ENCODE peak calls at places on chromosome 19, in nine cellular contexts. O is left ventricle myocardium inferior, E is breast epithelium, Y is thoracic aorta, F is astrocyte, N is PC-3, L is A549, P is prostate gland, Q is testis. B is an unnamed sample.

GRCh38 chr19:6522712-6523111 is 8.1 kb upstream of the TNFSF9 start:
- DNase-seq in O (no peak), F (no peak), L (no peak), P (no peak), Y (no peak), N (no peak), Q (no peak), E (no peak), B (no peak)

GRCh38 chr19:37763488-37763887 is 15.9 kb downstream of the ZNF573 start:
- DNase-seq in Q (no peak), L (no peak), F (no peak), E (no peak), Y (no peak), O (no peak), P (no peak), N (peak; percentile 35), B (no peak)

GRCh38 chr19:58558623-58559274 is 338 bp upstream of the UBE2M start:
- DNase-seq in P (peak; percentile 98), O (peak; percentile 99), Y (peak; percentile 94), F (peak; percentile 91), L (peak; percentile 93), E (peak; percentile 99), N (peak; percentile 100), Q (peak; percentile 99), B (peak; percentile 100)

GRCh38 chr19:37353968-37354367 is 16.9 kb upstream of the ZNF527 start:
- DNase-seq in P (no peak), N (no peak), Y (no peak), Q (no peak), E (no peak), O (no peak), L (no peak), F (no peak), B (no peak)

GRCh38 chr19:43651758-43652545 is 12.3 kb upstream of the CADM4 start:
- DNase-seq in L (peak; percentile 80), N (peak; percentile 59), Q (peak; percentile 74), O (no peak), Y (no peak), E (peak; percentile 60), F (peak; percentile 29), P (peak; percentile 68), B (peak; percentile 63)

GRCh38 chr19:39246951-39247669 is 1.5 kb downstream of the IFNL4 start:
- DNase-seq in N (no peak), E (no peak), Y (no peak), L (no peak), Q (peak; percentile 80), P (no peak), F (no peak), O (peak; percentile 29), B (peak; percentile 43)

GRCh38 chr19:13082192-13083007 is 20.3 kb downstream of the LYL1 start:
- DNase-seq in Q (peak; percentile 73), N (peak; percentile 39), O (no peak), Y (no peak), L (peak; percentile 61), E (no peak), P (no peak), F (peak; percentile 40), B (peak; percentile 80)

GRCh38 chr19:41541990-41542584 is 33.9 kb upstream of the CEACAM21 start:
- DNase-seq in Y (no peak), P (no peak), F (no peak), Q (peak; percentile 71), O (peak; percentile 56), N (peak; percentile 59), L (peak; percentile 69), E (no peak), B (peak; percentile 63)

GRCh38 chr19:41303941-41304340 is 6.0 kb upstream of the CCDC97 start:
- DNase-seq in F (no peak), E (no peak), L (no peak), P (no peak), Y (no peak), N (no peak), O (no peak), Q (no peak), B (no peak)

GRCh38 chr19:51460164-51460992 is 2.1 kb upstream of the SIGLEC8 start:
- DNase-seq in Q (peak; percentile 14), N (peak; percentile 20), Y (no peak), L (no peak), O (no peak), F (no peak), P (no peak), E (no peak), B (peak; percentile 18)

GRCh38 chr19:45782162-45782623 is at the start of gene DMPK:
- DNase-seq in L (peak; percentile 45), P (no peak), N (no peak), Y (no peak), Q (peak; percentile 41), O (peak; percentile 76), E (no peak), F (no peak), B (no peak)

GRCh38 chr19:32097620-32098019 is 247.8 kb upstream of the ZNF507 start:
- DNase-seq in Y (no peak), O (no peak), E (no peak), Q (no peak), N (no peak), P (no peak), F (no peak), L (no peak), B (no peak)

GRCh38 chr19:6066661-6067646 is 43.3 kb downstream of the RFX2 start:
- DNase-seq in E (peak; percentile 93), N (peak; percentile 92), L (peak; percentile 86), O (peak; percentile 93), F (peak; percentile 88), Y (peak; percentile 96), Q (peak; percentile 87), P (peak; percentile 88), B (peak; percentile 89)

GRCh38 chr19:7787141-7787540 is 24.1 kb downstream of the CLEC4M start:
- DNase-seq in P (no peak), E (no peak), N (no peak), F (no peak), O (peak; percentile 34), L (no peak), Y (no peak), Q (peak; percentile 68), B (no peak)

GRCh38 chr19:39351537-39352037 is 9.4 kb downstream of the SAMD4B start:
- DNase-seq in Q (no peak), Y (no peak), O (no peak), N (no peak), L (no peak), E (no peak), P (no peak), F (no peak), B (no peak)

GRCh38 chr19:43524922-43525835 is 1.8 kb downstream of the ETHE1 start:
- DNase-seq in F (peak; percentile 27), E (peak; percentile 78), N (peak; percentile 66), Q (peak; percentile 58), P (peak; percentile 66), L (peak; percentile 71), O (peak; percentile 49), Y (peak; percentile 31), B (no peak)

GRCh38 chr19:54473071-54473941 is at the start of gene CDC42EP5:
- DNase-seq in Y (no peak), Q (peak; percentile 73), N (no peak), F (peak; percentile 73), L (no peak), O (peak; percentile 82), P (peak; percentile 55), E (peak; percentile 72), B (no peak)

GRCh38 chr19:7265963-7266362 is 28.3 kb downstream of the INSR start:
- DNase-seq in Q (no peak), Y (no peak), E (no peak), P (peak; percentile 76), O (no peak), L (no peak), F (no peak), N (no peak), B (no peak)

GRCh38 chr19:55902080-55902751 is 29.9 kb downstream of the NLRP13 start:
- DNase-seq in N (no peak), E (no peak), L (no peak), Y (no peak), F (no peak), P (no peak), Q (no peak), O (no peak), B (no peak)

DNA sequence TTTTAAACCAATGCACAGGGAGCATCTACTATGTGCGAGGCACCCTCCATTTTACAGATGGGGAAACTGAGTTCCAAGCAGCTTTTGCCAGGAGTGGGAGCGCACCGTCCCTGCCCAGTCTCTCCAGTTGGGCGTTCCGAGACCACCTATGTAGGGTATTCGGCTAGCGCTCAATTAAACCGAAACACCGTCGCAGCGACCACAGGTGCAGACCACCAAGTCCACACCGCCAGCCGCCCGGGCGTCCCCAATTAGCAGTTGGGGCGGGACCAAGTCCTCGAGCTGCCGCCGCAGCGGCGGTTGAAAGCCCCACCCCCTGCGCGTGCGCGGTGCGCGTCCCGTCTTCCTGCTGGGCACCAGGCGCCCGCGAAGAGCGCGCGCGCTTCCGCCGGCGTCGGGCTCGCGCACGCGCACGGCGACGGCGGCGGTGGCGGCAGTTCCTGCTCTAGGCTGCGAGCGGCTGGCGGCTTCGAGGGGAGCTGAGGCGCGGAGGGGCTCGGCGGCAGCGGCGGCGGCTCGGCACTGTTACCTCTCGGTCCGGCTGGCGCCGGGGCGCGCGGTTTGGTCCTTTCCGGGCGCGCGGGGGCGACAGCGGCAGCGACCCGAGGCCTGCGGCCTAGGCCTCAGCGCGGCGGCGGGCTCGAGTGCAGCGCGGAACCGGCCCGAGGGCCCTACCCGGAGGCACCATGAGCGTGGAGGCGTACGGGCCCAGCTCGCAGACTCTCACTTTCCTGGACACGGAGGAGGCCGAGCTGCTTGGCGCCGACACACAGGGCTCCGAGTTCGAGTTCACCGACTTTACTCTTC is at the start of gene UPF1:
- DNase-seq in P (peak; percentile 87), N (peak; percentile 96), E (peak; percentile 83), L (peak; percentile 72), Y (peak; percentile 47), F (peak; percentile 79), Q (peak; percentile 95), O (peak; percentile 95), B (peak; percentile 98)
- TF ChIP-seq CTCF in P (peak; percentile 23), N (no peak), E (peak; percentile 30), L (no peak), Y (no peak), F (no peak), Q (no peak), O (peak; percentile 29), B (no peak)

DNA sequence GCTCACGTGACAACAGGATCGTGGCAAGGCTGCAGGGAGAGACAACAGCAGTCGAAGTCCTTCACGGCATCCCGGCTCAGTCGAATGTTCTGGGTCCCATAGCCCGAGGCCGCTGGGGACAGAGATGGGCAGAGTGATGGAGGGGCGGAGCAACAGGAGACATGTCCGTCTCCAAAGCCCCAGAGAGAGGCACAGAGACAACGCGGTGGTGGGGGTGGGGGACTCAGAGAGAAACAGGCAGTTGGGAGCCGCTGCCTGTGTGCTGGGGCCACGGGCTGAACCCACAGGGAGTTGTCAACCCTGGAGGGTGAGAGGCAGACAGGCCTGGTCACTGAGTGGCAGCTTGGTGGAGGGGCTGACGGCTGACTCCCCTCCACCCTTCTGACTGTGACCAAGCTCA is 20.4 kb downstream of the NOSIP start:
- DNase-seq in Q (no peak), E (no peak), L (no peak), O (no peak), F (no peak), N (no peak), P (no peak), Y (no peak), B (peak; percentile 48)
- H3K4me1 ChIP-seq in Q (peaks cover 5% of the 10 kb centered on the region), E (no peaks in the 10 kb centered on the region), L (no peaks in the 10 kb centered on the region), O (peaks cover 15% of the 10 kb centered on the region), F (no peaks in the 10 kb centered on the region), N (peaks cover under 1% of the 10 kb centered on the region), P (no peaks in the 10 kb centered on the region), Y (peaks cover under 1% of the 10 kb centered on the region), B (peaks cover 3% of the 10 kb centered on the region)

GRCh38 chr19:1258707-1259205 is 10.4 kb downstream of the MIDN start:
- DNase-seq in Q (no peak), O (no peak), L (no peak), E (no peak), N (no peak), Y (no peak), P (no peak), F (no peak), B (no peak)
- H3K4me3 ChIP-seq in Q (no peak overlapping the region), O (peak overlapping the region; percentile 75), L (peak overlapping the region; percentile 29), E (peak overlapping the region; percentile 53), N (no peak overlapping the region), Y (peak overlapping the region; percentile 59), P (no peak overlapping the region), F (no peak overlapping the region), B (no peak overlapping the region)

GRCh38 chr19:20278342-20278741 is 111.3 kb downstream of the ZNF486 start:
- DNase-seq in N (no peak), O (no peak), Y (no peak), F (peak; percentile 4), P (no peak), Q (no peak), L (no peak), E (peak; percentile 28), B (no peak)
- TF ChIP-seq CTCF in N (no peak), O (no peak), Y (no peak), F (peak; percentile 35), P (peak; percentile 43), Q (no peak), L (no peak), E (no peak), B (no peak)